ENCODE peak calls at places on chromosomes 7 and 10, in six cellular contexts. M is HepG2, P is tibial nerve, C is NB4, D is stomach, F is ovary. X is an unnamed sample.

GRCh38 chr7:24821045-24821853 is 64.0 kb upstream of the GSDME start:
- DNase-seq in M (peak), P (no peak), C (peak), D (peak), F (peak), X (peak)

GRCh38 chr10:129236411-129236810 is 230.6 kb upstream of the MGMT start:
- DNase-seq in M (no peak), P (no peak), C (no peak), D (no peak), F (no peak), X (no peak)

GRCh38 chr7:26686448-26686981 is 177.9 kb downstream of the SKAP2 start:
- DNase-seq in M (peak), P (no peak), C (peak), D (no peak), F (peak), X (no peak)

GRCh38 chr10:117135480-117136140 is 2.5 kb downstream of the VAX1 start:
- DNase-seq in M (no peak), P (no peak), C (no peak), D (no peak), F (no peak), X (no peak)

GRCh38 chr7:116689787-116690186 is 17.8 kb downstream of the MET start:
- DNase-seq in M (no peak), P (no peak), C (peak), D (no peak), F (no peak), X (no peak)

GRCh38 chr10:17682236-17682946 is 38.4 kb downstream of the STAM start:
- DNase-seq in M (no peak), P (no peak), C (no peak), D (no peak), F (no peak), X (no peak)

GRCh38 chr10:25933653-25934608 is at the start of gene MYO3A:
- DNase-seq in M (no peak), P (no peak), C (no peak), D (no peak), F (no peak), X (no peak)

GRCh38 chr7:80216996-80217842 is 82.6 kb downstream of the GNAI1 start:
- DNase-seq in M (no peak), P (no peak), C (no peak), D (no peak), F (no peak), X (no peak)

GRCh38 chr7:48643420-48644013 is 280.8 kb upstream of the CDC14C start:
- DNase-seq in M (no peak), P (no peak), C (peak), D (no peak), F (no peak), X (no peak)

GRCh38 chr7:1410992-1411391 is 48.3 kb downstream of the MICALL2 start:
- DNase-seq in M (no peak), P (no peak), C (no peak), D (no peak), F (no peak), X (no peak)

GRCh38 chr7:157412021-157412443 is 75.2 kb downstream of the DNAJB6 start:
- DNase-seq in M (no peak), P (no peak), C (peak), D (no peak), F (no peak), X (peak)

GRCh38 chr7:15554744-15555143 is 7.1 kb downstream of the AGMO start:
- DNase-seq in M (no peak), P (no peak), C (no peak), D (no peak), F (no peak), X (no peak)

GRCh38 chr10:131676971-131677421 is 223.8 kb upstream of the PPP2R2D start:
- DNase-seq in M (no peak), P (no peak), C (peak), D (no peak), F (no peak), X (no peak)

GRCh38 chr10:119818889-119819270 is 53.8 kb downstream of the MCMBP start:
- DNase-seq in M (no peak), P (no peak), C (no peak), D (no peak), F (no peak), X (no peak)

GRCh38 chr10:74825033-74825370 is 1.4 kb upstream of the KAT6B start:
- DNase-seq in M (no peak), P (no peak), C (peak), D (peak), F (peak), X (peak)
- TF ChIP-seq POLR2A in M (peak), P (no peak), C (no peak), D (no peak), F (no peak), X (peak)

GRCh38 chr7:28459306-28459705 is 47.0 kb downstream of the CREB5 start:
- DNase-seq in M (no peak), P (no peak), C (no peak), D (no peak), F (no peak), X (no peak)

GRCh38 chr7:28458732-28459131 is 46.4 kb downstream of the CREB5 start:
- DNase-seq in M (no peak), P (no peak), C (no peak), D (no peak), F (no peak), X (no peak)

GRCh38 chr7:28456037-28456436 is 43.7 kb downstream of the CREB5 start:
- DNase-seq in M (no peak), P (no peak), C (no peak), D (no peak), F (no peak), X (no peak)

DNA sequence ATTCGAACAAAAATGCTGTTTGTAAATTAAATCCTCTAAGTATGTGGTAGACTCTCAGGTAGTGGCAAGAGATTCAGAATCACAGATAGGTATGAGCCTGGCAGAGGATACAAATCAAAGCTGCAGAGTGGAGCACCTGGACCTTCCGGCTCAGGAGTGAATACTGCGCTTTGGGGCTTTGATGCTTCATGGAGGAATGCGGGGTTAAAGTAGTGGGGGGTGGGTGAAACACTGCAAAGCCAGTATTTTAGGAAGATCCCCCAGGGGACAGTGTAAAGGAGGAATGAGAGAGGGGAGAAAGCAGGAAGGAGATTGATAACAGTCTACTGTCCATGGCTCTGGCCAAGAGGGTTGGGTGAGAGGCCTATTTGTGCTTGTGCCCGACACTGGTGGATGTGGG is 43.2 kb downstream of the CREB5 start:
- DNase-seq in M (no peak), P (no peak), C (no peak), D (no peak), F (no peak), X (no peak)
- TF ChIP-seq POLR2A in M (no peak), P (no peak), C (no peak), D (no peak), F (no peak), X (no peak)

GRCh38 chr10:75297021-75297599 is 61.4 kb upstream of the COMTD1 start:
- DNase-seq in M (no peak), P (no peak), C (no peak), D (no peak), F (no peak), X (no peak)

GRCh38 chr10:75294866-75295692 is 59.3 kb upstream of the COMTD1 start:
- DNase-seq in M (peak), P (peak), C (peak), D (peak), F (peak), X (peak)

GRCh38 chr10:75294031-75294437 is 58.3 kb upstream of the COMTD1 start:
- DNase-seq in M (no peak), P (no peak), C (no peak), D (no peak), F (no peak), X (no peak)

GRCh38 chr10:75294518-75294865 is 58.7 kb upstream of the COMTD1 start:
- DNase-seq in M (no peak), P (no peak), C (no peak), D (no peak), F (peak), X (no peak)

GRCh38 chr10:75295901-75296441 is 60.2 kb upstream of the COMTD1 start:
- DNase-seq in M (no peak), P (no peak), C (no peak), D (no peak), F (no peak), X (no peak)
- TF ChIP-seq POLR2A in M (no peak), P (no peak), C (no peak), D (no peak), F (no peak), X (no peak)

GRCh38 chr7:134831862-134832261 is 52.4 kb downstream of the CALD1 start:
- DNase-seq in M (no peak), P (no peak), C (no peak), D (no peak), F (no peak), X (no peak)

GRCh38 chr7:134834689-134835462 is 55.4 kb downstream of the CALD1 start:
- DNase-seq in M (peak), P (no peak), C (no peak), D (no peak), F (no peak), X (no peak)

GRCh38 chr7:134832367-134832766 is 52.9 kb downstream of the CALD1 start:
- DNase-seq in M (no peak), P (no peak), C (no peak), D (no peak), F (no peak), X (no peak)

GRCh38 chr7:134836447-134836846 is 57.0 kb downstream of the CALD1 start:
- DNase-seq in M (no peak), P (no peak), C (no peak), D (no peak), F (no peak), X (no peak)

DNA sequence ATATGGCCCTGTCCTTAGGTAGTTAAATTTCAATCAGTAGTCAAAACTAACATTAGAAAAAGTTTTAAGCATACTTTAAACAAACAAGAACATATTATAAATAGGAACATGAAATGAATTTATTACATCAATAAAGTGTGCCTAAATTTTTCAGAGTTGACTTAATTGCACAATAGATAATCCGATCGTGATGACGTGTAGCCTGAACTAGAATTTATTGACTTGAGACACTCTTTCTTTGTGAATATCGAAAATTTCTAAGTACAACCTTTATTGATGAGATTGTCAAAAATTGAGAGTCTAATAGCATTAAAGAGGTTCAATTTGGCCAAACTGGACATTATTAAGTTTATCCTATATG is 56.0 kb downstream of the CALD1 start:
- DNase-seq in M (no peak), P (no peak), C (no peak), D (no peak), F (no peak), X (no peak)
- TF ChIP-seq POLR2A in M (no peak), P (no peak), C (no peak), D (no peak), F (no peak), X (no peak)

DNA sequence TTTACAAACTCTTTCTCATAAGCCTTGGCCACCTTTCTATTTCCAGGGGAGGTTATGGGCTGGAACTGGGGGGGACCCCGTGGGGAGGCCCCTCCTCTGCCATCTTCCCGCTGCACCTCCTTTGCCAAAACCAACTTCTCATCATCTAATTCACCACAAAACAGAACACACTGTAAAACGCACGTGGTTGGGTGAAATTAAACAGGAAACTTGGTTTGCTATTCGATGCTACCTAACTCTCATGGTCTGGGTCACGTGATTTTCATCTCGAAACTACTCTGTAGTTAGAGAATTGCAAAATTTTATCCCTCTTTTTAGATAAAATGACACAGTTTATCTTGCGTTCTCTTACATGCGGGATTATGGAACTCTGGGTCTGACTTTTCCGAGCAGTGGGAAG is 242.0 kb downstream of the ZMYND11 start:
- DNase-seq in M (no peak), P (no peak), C (no peak), D (no peak), F (no peak), X (no peak)
- TF ChIP-seq POLR2A in M (no peak), P (no peak), C (no peak), D (no peak), F (no peak), X (no peak)

GRCh38 chr10:58513189-58514101 is 773 bp downstream of the BICC1 start:
- DNase-seq in M (no peak), P (peak), C (peak), D (peak), F (peak), X (peak)
- TF ChIP-seq POLR2A in M (no peak), P (no peak), C (no peak), D (no peak), F (peak), X (no peak)

GRCh38 chr7:45108863-45109262 is 2.6 kb downstream of the TBRG4 start:
- DNase-seq in M (no peak), P (no peak), C (no peak), D (no peak), F (no peak), X (no peak)

GRCh38 chr7:45116048-45116447 is 4.6 kb upstream of the TBRG4 start:
- DNase-seq in M (no peak), P (no peak), C (no peak), D (no peak), F (no peak), X (no peak)

GRCh38 chr7:45107356-45107755 is 4.1 kb downstream of the TBRG4 start:
- DNase-seq in M (no peak), P (no peak), C (no peak), D (no peak), F (no peak), X (no peak)

GRCh38 chr7:45112648-45113047 is 1.2 kb upstream of the TBRG4 start:
- DNase-seq in M (no peak), P (no peak), C (no peak), D (no peak), F (no peak), X (no peak)

GRCh38 chr7:45111298-45112223 is at the start of gene TBRG4:
- DNase-seq in M (peak), P (peak), C (peak), D (peak), F (peak), X (peak)
- TF ChIP-seq POLR2A in M (peak), P (peak), C (peak), D (no peak), F (peak), X (peak)

DNA sequence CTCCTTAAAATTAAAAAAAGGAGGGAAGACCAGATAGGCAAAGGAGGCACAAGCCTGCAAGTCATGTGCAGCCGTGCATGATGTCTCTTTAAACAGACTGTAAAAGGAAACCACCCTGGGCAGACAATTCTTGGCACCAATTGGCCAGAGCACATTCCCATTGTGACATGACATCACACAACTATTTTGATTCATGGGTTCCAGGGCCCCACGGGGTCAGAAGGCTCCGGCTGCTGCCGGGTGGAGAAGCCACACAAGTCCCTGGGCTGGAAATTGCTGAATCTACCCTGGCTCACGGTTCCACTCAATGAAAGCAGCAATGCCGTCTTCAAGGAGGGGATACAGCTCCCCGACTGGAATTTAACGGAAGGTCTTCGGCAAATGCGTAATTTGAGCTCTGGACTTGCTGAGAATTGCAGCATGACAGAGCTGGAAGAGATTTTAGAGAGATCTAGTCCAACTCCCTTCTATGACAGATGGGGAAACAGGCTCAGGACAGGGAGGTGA is 140.5 kb downstream of the PRKAG2 start:
- DNase-seq in M (peak), P (peak), C (no peak), D (peak), F (peak), X (peak)
- TF ChIP-seq POLR2A in M (no peak), P (no peak), C (no peak), D (no peak), F (no peak), X (peak)

DNA sequence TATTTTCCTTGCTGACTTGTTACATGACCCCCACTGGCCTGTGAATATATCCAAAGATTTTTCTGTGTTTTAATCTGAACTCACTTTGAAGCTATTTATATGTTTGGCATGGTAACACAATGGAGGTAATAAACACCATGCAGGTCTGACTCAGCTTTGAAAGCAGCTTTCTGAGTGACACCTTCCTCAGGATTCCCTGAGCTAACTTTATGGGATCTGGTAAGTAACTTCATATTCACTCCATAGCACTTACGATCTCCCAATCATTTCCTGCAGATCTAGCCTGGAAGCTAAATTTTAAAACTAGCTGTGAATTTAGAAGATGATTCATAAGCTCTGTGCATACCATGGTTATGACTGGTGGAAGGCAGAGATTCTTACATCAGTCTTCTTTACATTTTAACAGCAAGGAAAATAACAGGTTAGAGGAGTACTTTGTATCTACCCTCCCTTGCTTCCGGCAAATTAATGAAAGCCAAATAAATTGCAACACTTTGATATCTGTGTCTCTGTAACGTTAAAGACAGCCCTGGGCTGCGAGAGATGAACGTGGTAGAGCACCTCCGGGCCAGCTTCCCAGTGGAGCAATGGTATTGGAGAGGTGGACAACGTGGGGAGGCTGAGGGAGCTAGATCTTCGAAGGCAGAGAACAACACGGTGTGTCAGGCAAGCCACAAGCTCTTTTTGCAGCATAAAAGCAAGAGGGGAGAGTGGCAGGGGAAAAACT is 170.2 kb upstream of the KLF14 start:
- DNase-seq in M (peak), P (no peak), C (no peak), D (no peak), F (peak), X (no peak)
- TF ChIP-seq POLR2A in M (no peak), P (no peak), C (no peak), D (no peak), F (no peak), X (peak)

X was measured in H54.